ENCODE peak calls at places on chromosomes 6 and 20, in five cellular contexts. Q is type B pancreatic cell, B is dorsolateral prefrontal cortex, S is activated T-cell treated with anti-CD3 and anti-CD28 coated beads for 1 hour, H is AG09319. D is an unnamed sample.

GRCh38 chr20:64146301-64146935 is 17.8 kb upstream of the MYT1 start:
- DNase-seq in Q (no peak), B (peak), S (no peak), H (no peak), D (no peak)

GRCh38 chr20:50029697-50030428 is 47.1 kb downstream of the SNAI1 start:
- DNase-seq in Q (no peak), B (no peak), S (no peak), H (peak), D (peak)

GRCh38 chr6:90575267-90575666 is 11.6 kb downstream of the MAP3K7 start:
- DNase-seq in Q (no peak), B (no peak), S (no peak), H (no peak), D (no peak)

GRCh38 chr6:38640216-38640909 is 634 bp upstream of the BTBD9 start:
- DNase-seq in Q (no peak), B (no peak), S (peak), H (no peak), D (no peak)

GRCh38 chr6:43762410-43762768 is 7.6 kb upstream of the VEGFA start:
- DNase-seq in Q (no peak), B (no peak), S (no peak), H (no peak), D (no peak)

GRCh38 chr20:38272961-38273360 is 12.4 kb upstream of the KIAA1755 start:
- DNase-seq in Q (no peak), B (no peak), S (no peak), H (no peak), D (no peak)

GRCh38 chr6:77633993-77634392 is 18.8 kb upstream of the MEI4 start:
- DNase-seq in Q (no peak), B (no peak), S (no peak), H (no peak), D (no peak)

GRCh38 chr20:36472656-36473071 is 68.7 kb upstream of the MYL9 start:
- DNase-seq in Q (no peak), B (no peak), S (no peak), H (no peak), D (no peak)

GRCh38 chr20:45890077-45890996 is 671 bp downstream of the NEURL2 start:
- DNase-seq in Q (peak), B (peak), S (peak), H (peak), D (peak)

GRCh38 chr20:558117-558516 is 14.5 kb upstream of the CSNK2A1 start:
- DNase-seq in Q (no peak), B (no peak), S (no peak), H (no peak), D (no peak)

GRCh38 chr20:17859616-17860232 is 108.9 kb downstream of the SNX5 start:
- DNase-seq in Q (no peak), B (no peak), S (no peak), H (no peak), D (peak)

GRCh38 chr6:3916211-3916610 is 67.0 kb downstream of the FAM50B start:
- DNase-seq in Q (no peak), B (no peak), S (no peak), H (no peak), D (no peak)

GRCh38 chr6:13478525-13478962 is 8.9 kb downstream of the GFOD1 start:
- DNase-seq in Q (peak), B (no peak), S (no peak), H (no peak), D (no peak)

GRCh38 chr20:31833130-31833930 is 12.1 kb downstream of the FOXS1 start:
- DNase-seq in Q (peak), B (peak), S (peak), H (no peak), D (peak)

GRCh38 chr6:37373822-37374514 is 20.2 kb downstream of the RNF8 start:
- DNase-seq in Q (no peak), B (no peak), S (no peak), H (no peak), D (no peak)

GRCh38 chr6:53811082-53811481 is 16.3 kb downstream of the LRRC1 start:
- DNase-seq in Q (no peak), B (no peak), S (no peak), H (no peak), D (no peak)

GRCh38 chr6:10567256-10568041 is 46.3 kb downstream of the GCNT2 start:
- DNase-seq in Q (no peak), B (no peak), S (no peak), H (no peak), D (no peak)

GRCh38 chr6:129686941-129687627 is 22.9 kb downstream of the ARHGAP18 start:
- DNase-seq in Q (no peak), B (no peak), S (no peak), H (no peak), D (no peak)

GRCh38 chr20:61113731-61114130 is 138.3 kb upstream of the CDH4 start:
- DNase-seq in Q (no peak), B (no peak), S (no peak), H (no peak), D (no peak)

GRCh38 chr6:137722749-137723272 is 144.2 kb upstream of the TNFAIP3 start:
- DNase-seq in Q (no peak), B (no peak), S (no peak), H (no peak), D (no peak)

GRCh38 chr6:48027704-48028435 is 83.1 kb downstream of the PTCHD4 start:
- DNase-seq in Q (no peak), B (no peak), S (no peak), H (no peak), D (no peak)

GRCh38 chr6:165852676-165853075 is 189.6 kb upstream of the PDE10A start:
- DNase-seq in Q (no peak), B (no peak), S (no peak), H (no peak), D (no peak)

GRCh38 chr20:62717933-62718332 is 9.3 kb downstream of the NTSR1 start:
- DNase-seq in Q (no peak), B (no peak), S (no peak), H (no peak), D (no peak)

GRCh38 chr6:95321106-95321505 is 256.2 kb upstream of the MANEA start:
- DNase-seq in Q (no peak), B (no peak), S (no peak), H (no peak), D (no peak)

GRCh38 chr6:108585921-108586320 is 25.2 kb downstream of the FOXO3 start:
- DNase-seq in Q (no peak), B (no peak), S (no peak), H (no peak), D (no peak)

GRCh38 chr20:10228330-10228729 is 9.7 kb downstream of the SNAP25 start:
- DNase-seq in Q (no peak), B (no peak), S (no peak), H (no peak), D (no peak)

GRCh38 chr20:61901421-61902212 is 164.1 kb downstream of the TAF4 start:
- DNase-seq in Q (no peak), B (no peak), S (no peak), H (no peak), D (no peak)

GRCh38 chr6:328184-328670 is 35.9 kb downstream of the DUSP22 start:
- DNase-seq in Q (no peak), B (no peak), S (no peak), H (peak), D (peak)

GRCh38 chr6:10692965-10693538 is 1.4 kb downstream of the C6orf52 start:
- DNase-seq in Q (no peak), B (no peak), S (no peak), H (no peak), D (no peak)

GRCh38 chr20:50995506-50995905 is 27.4 kb downstream of the KCNG1 start:
- DNase-seq in Q (no peak), B (no peak), S (no peak), H (peak), D (no peak)

GRCh38 chr20:4445780-4446179 is 275.9 kb upstream of the PRND start:
- DNase-seq in Q (no peak), B (no peak), S (no peak), H (peak), D (no peak)

D was measured in gastrocnemius medialis.